ENCODE peak calls at places on chromosomes 16 and 17, in nine cellular contexts. Z is lower leg skin; D is left lung; H is COR-L47; J is activated naive CD8-positive, alpha-beta T cell treated with anti-CD3 and anti-CD28 coated beads, Interleukin-2, amount 50 U/mL, for 24 hours; C is upper lobe of right lung; K is fibroblast of villous mesenchyme; S is testis; A is natural killer cell. N is an unnamed sample.

GRCh38 chr17:58351182-58351581 is 819 bp downstream of the SUPT4H1 start:
- DNase-seq in Z (no peak), C (no peak), K (no peak), S (no peak), H (no peak), J (no peak), D (no peak), A (no peak), N (no peak)

GRCh38 chr16:68396481-68396880 is 51.8 kb downstream of the SMPD3 start:
- DNase-seq in A (no peak), K (peak; percentile 44), S (peak; percentile 53), J (peak; percentile 20), D (no peak), H (peak; percentile 56), C (no peak), Z (no peak), N (peak; percentile 64)

GRCh38 chr17:2055494-2056220 is 754 bp downstream of the HIC1 start:
- DNase-seq in J (peak; percentile 52), S (no peak), H (no peak), K (peak; percentile 52), A (peak; percentile 46), D (peak; percentile 87), C (no peak), Z (no peak), N (peak; percentile 34)

GRCh38 chr16:4203748-4204147 is 38.1 kb downstream of the SRL start:
- DNase-seq in Z (no peak), D (no peak), K (no peak), A (no peak), S (no peak), H (no peak), C (no peak), J (no peak), N (no peak)

GRCh38 chr16:15606521-15607220 is 36.3 kb downstream of the MARF1 start:
- DNase-seq in S (no peak), Z (no peak), K (no peak), D (no peak), J (no peak), A (no peak), C (no peak), H (no peak), N (no peak)

GRCh38 chr16:85588562-85589503 is 24.3 kb upstream of the GSE1 start:
- DNase-seq in H (no peak), A (no peak), C (no peak), S (no peak), J (no peak), K (no peak), Z (no peak), D (no peak), N (no peak)

GRCh38 chr17:81845881-81846742 is 11.3 kb upstream of the PPP1R27 start:
- DNase-seq in S (no peak), Z (no peak), D (no peak), C (no peak), J (no peak), A (no peak), K (no peak), H (no peak), N (no peak)

GRCh38 chr16:10878644-10879498 is 1.9 kb downstream of the CIITA start:
- DNase-seq in C (peak; percentile 86), J (peak; percentile 42), S (peak; percentile 44), H (no peak), Z (no peak), K (peak; percentile 26), D (peak; percentile 92), A (peak; percentile 35), N (no peak)

GRCh38 chr17:63338272-63338671 is 107.8 kb downstream of the CYB561 start:
- DNase-seq in D (no peak), H (no peak), J (no peak), C (no peak), K (no peak), Z (no peak), S (no peak), A (no peak), N (no peak)

GRCh38 chr17:18959071-18959844 is 7.3 kb downstream of the SLC5A10 start:
- DNase-seq in K (no peak), J (no peak), C (no peak), Z (no peak), A (no peak), S (no peak), D (no peak), H (no peak), N (no peak)

GRCh38 chr17:40516581-40517285 is 15.3 kb upstream of the TNS4 start:
- DNase-seq in K (peak; percentile 48), C (peak; percentile 53), J (peak; percentile 60), A (peak; percentile 60), S (no peak), D (no peak), Z (no peak), H (no peak), N (peak; percentile 92)

GRCh38 chr17:954431-955164 is 25.0 kb downstream of the NXN start:
- DNase-seq in Z (no peak), C (no peak), H (no peak), J (no peak), K (peak; percentile 88), A (no peak), S (no peak), D (no peak), N (no peak)

GRCh38 chr17:48462946-48463345 is 32.9 kb upstream of the SKAP1 start:
- DNase-seq in C (no peak), H (peak; percentile 67), K (no peak), J (no peak), D (no peak), Z (no peak), S (no peak), A (no peak), N (no peak)

GRCh38 chr17:31309525-31309924 is 4.3 kb downstream of the EVI2B start:
- DNase-seq in H (no peak), C (no peak), A (no peak), K (no peak), J (no peak), Z (no peak), D (no peak), S (no peak), N (no peak)

GRCh38 chr16:57606147-57606846 is 22.1 kb upstream of the ADGRG1 start:
- DNase-seq in S (no peak), H (no peak), A (no peak), Z (peak; percentile 9), K (no peak), C (no peak), J (no peak), D (no peak), N (no peak)

GRCh38 chr17:28623696-28624095 is 9.7 kb upstream of the RSKR start:
- DNase-seq in D (no peak), K (no peak), S (peak; percentile 72), J (no peak), C (no peak), Z (no peak), A (no peak), H (no peak), N (no peak)

GRCh38 chr17:2814049-2814448 is 17.8 kb downstream of the RAP1GAP2 start:
- DNase-seq in Z (no peak), H (no peak), C (no peak), D (no peak), S (no peak), A (no peak), J (no peak), K (no peak), N (peak; percentile 43)

GRCh38 chr17:38566666-38567031 is 39.1 kb downstream of the SRCIN1 start:
- DNase-seq in D (no peak), K (no peak), Z (no peak), S (no peak), H (no peak), A (no peak), C (no peak), J (no peak), N (no peak)

GRCh38 chr16:85296859-85297698 is 184.8 kb upstream of the CIBAR2 start:
- DNase-seq in D (no peak), Z (no peak), S (no peak), J (peak; percentile 70), K (peak; percentile 32), C (peak; percentile 80), A (peak; percentile 54), H (peak; percentile 25), N (peak; percentile 59)

GRCh38 chr16:11614587-11615175 is 28.0 kb upstream of the LITAF start:
- DNase-seq in S (no peak), C (no peak), A (no peak), J (no peak), Z (no peak), H (no peak), D (no peak), K (no peak), N (no peak)

GRCh38 chr17:64331946-64332493 is 58.6 kb downstream of the PECAM1 start:
- DNase-seq in H (no peak), J (no peak), A (no peak), S (no peak), D (no peak), Z (no peak), C (peak; percentile 70), K (no peak), N (no peak)

GRCh38 chr16:16092925-16093624 is 130.2 kb downstream of the ABCC6 start:
- DNase-seq in S (peak; percentile 77), C (no peak), K (peak; percentile 40), J (no peak), D (no peak), Z (no peak), A (no peak), H (peak; percentile 90), N (no peak)

GRCh38 chr17:39745335-39746144 is 7.8 kb downstream of the GRB7 start:
- DNase-seq in C (peak; percentile 63), S (no peak), D (no peak), H (no peak), J (no peak), K (no peak), A (no peak), Z (no peak), N (no peak)

GRCh38 chr17:8997994-8998628 is 23.2 kb upstream of the NTN1 start:
- DNase-seq in D (peak; percentile 92), C (peak; percentile 81), H (no peak), Z (no peak), S (peak; percentile 78), A (peak; percentile 79), K (peak; percentile 44), J (peak; percentile 79), N (peak; percentile 83)

GRCh38 chr16:87016636-87017035 is 300.6 kb downstream of the C16orf95 start:
- DNase-seq in Z (no peak), K (no peak), A (no peak), C (no peak), H (no peak), J (no peak), S (no peak), D (no peak), N (no peak)

GRCh38 chr16:71343078-71343477 is 15.4 kb upstream of the CALB2 start:
- DNase-seq in S (no peak), A (no peak), J (no peak), C (no peak), H (no peak), K (no peak), Z (no peak), D (no peak), N (no peak)

GRCh38 chr17:40021471-40021961 is 6.3 kb downstream of the CSF3 start:
- DNase-seq in K (peak; percentile 41), A (no peak), Z (no peak), C (no peak), S (no peak), D (peak; percentile 67), H (no peak), J (no peak), N (no peak)

GRCh38 chr16:3149630-3150345 is 15.0 kb downstream of the ZNF213 start:
- DNase-seq in H (peak; percentile 36), C (peak; percentile 89), A (peak; percentile 61), Z (peak; percentile 42), J (peak; percentile 74), S (peak; percentile 78), D (peak; percentile 92), K (peak; percentile 60), N (no peak)

GRCh38 chr17:2905697-2906595 is 109.7 kb downstream of the RAP1GAP2 start:
- DNase-seq in K (no peak), A (no peak), J (no peak), Z (no peak), H (no peak), C (no peak), S (no peak), D (no peak), N (no peak)

GRCh38 chr16:22888791-22889190 is 74.8 kb downstream of the HS3ST2 start:
- DNase-seq in H (no peak), K (no peak), J (no peak), S (no peak), C (no peak), D (no peak), Z (no peak), A (no peak), N (no peak)

GRCh38 chr17:30314474-30314873 is 19.4 kb downstream of the TMIGD1 start:
- DNase-seq in H (no peak), J (no peak), Z (no peak), K (no peak), C (no peak), A (no peak), D (no peak), S (no peak), N (no peak)

N was measured in DND-41.